ENCODE peak calls at places on chromosomes 1 and 21, in ten cellular contexts. K is PC-3, N is A673, W is psoas muscle, H is heart left ventricle, B is transverse colon, G is fibroblast of lung, Z is DND-41, J is sigmoid colon, L is stomach. S is an unnamed sample. For H3K27me3, the result is how much of the 10 kb centered on the place peaks cover.

GRCh38 chr1:230707732-230708630 is 5.9 kb downstream of the AGT start:
- DNase-seq in K (no peak), N (no peak), W (peak), H (no peak), B (no peak), G (no peak), Z (no peak), J (no peak), L (no peak), S (no peak)

GRCh38 chr1:231021540-231022031 is 18.5 kb downstream of the FAM89A start:
- DNase-seq in K (peak), N (no peak), W (no peak), H (no peak), B (no peak), G (no peak), Z (no peak), J (no peak), L (no peak), S (no peak)

GRCh38 chr1:154220970-154221814 is 437 bp downstream of the UBAP2L start:
- DNase-seq in K (peak), N (peak), W (peak), H (peak), B (peak), G (peak), Z (peak), J (peak), L (peak), S (peak)

GRCh38 chr1:225754940-225755635 is 22.5 kb upstream of the SRP9 start:
- DNase-seq in K (peak), N (no peak), W (no peak), H (peak), B (peak), G (peak), Z (no peak), J (no peak), L (peak), S (peak)

GRCh38 chr1:118113261-118113660 is 71.8 kb downstream of the SPAG17 start:
- DNase-seq in K (peak), N (no peak), W (no peak), H (no peak), B (no peak), G (peak), Z (no peak), J (no peak), L (no peak), S (no peak)

GRCh38 chr1:63318255-63319068 is 3.9 kb upstream of the FOXD3 start:
- DNase-seq in K (no peak), N (no peak), W (no peak), H (no peak), B (no peak), G (peak), Z (no peak), J (no peak), L (no peak), S (no peak)

GRCh38 chr1:110243146-110243545 is 33.0 kb downstream of the KCNC4 start:
- DNase-seq in K (no peak), N (no peak), W (no peak), H (no peak), B (no peak), G (no peak), Z (no peak), J (peak), L (no peak), S (no peak)

GRCh38 chr1:235835226-235835625 is 31.5 kb downstream of the LYST start:
- DNase-seq in K (no peak), N (no peak), W (peak), H (peak), B (peak), G (peak), Z (no peak), J (peak), L (peak), S (peak)

GRCh38 chr1:211579434-211580302 is 707 bp upstream of the SLC30A1 start:
- DNase-seq in K (peak), N (peak), W (no peak), H (no peak), B (peak), G (peak), Z (no peak), J (peak), L (peak), S (peak)

GRCh38 chr1:64340361-64340760 is 129.6 kb upstream of the CACHD1 start:
- DNase-seq in K (no peak), N (no peak), W (no peak), H (no peak), B (no peak), G (no peak), Z (no peak), J (no peak), L (no peak), S (no peak)

GRCh38 chr1:192544983-192545393 is 30.6 kb upstream of the RGS1 start:
- DNase-seq in K (peak), N (peak), W (no peak), H (no peak), B (no peak), G (peak), Z (peak), J (no peak), L (no peak), S (no peak)

GRCh38 chr21:37861561-37861960 is 54.7 kb downstream of the KCNJ6 start:
- DNase-seq in K (no peak), N (no peak), W (no peak), H (no peak), B (no peak), G (no peak), Z (no peak), J (no peak), L (no peak), S (no peak)

GRCh38 chr1:57908471-57908870 is 484.6 kb upstream of the DAB1 start:
- DNase-seq in K (no peak), N (no peak), W (no peak), H (no peak), B (no peak), G (no peak), Z (no peak), J (no peak), L (no peak), S (no peak)

GRCh38 chr1:44157903-44158302 is 16.5 kb upstream of the KLF18 start:
- DNase-seq in K (no peak), N (no peak), W (no peak), H (no peak), B (no peak), G (no peak), Z (no peak), J (no peak), L (no peak), S (no peak)

GRCh38 chr1:206590025-206590834 is 22.0 kb downstream of the EIF2D start:
- DNase-seq in K (peak), N (no peak), W (no peak), H (no peak), B (no peak), G (peak), Z (no peak), J (no peak), L (no peak), S (no peak)

GRCh38 chr1:61436491-61437120 is 288.3 kb downstream of the TM2D1 start:
- DNase-seq in K (no peak), N (no peak), W (no peak), H (no peak), B (no peak), G (no peak), Z (no peak), J (no peak), L (peak), S (no peak)

GRCh38 chr1:212002536-212002935 is 32.8 kb downstream of the INTS7 start:
- DNase-seq in K (no peak), N (peak), W (no peak), H (no peak), B (no peak), G (no peak), Z (no peak), J (no peak), L (no peak), S (no peak)

GRCh38 chr1:8987881-8988617 is 38.2 kb downstream of the SLC2A7 start:
- DNase-seq in K (peak), N (peak), W (peak), H (peak), B (peak), G (peak), Z (peak), J (peak), L (peak), S (no peak)

GRCh38 chr1:201750934-201751333 is 78.0 kb upstream of the IPO9 start:
- DNase-seq in K (no peak), N (no peak), W (no peak), H (no peak), B (no peak), G (peak), Z (no peak), J (no peak), L (no peak), S (no peak)

GRCh38 chr1:5423109-5423508 is 569.1 kb downstream of the NPHP4 start:
- DNase-seq in K (no peak), N (peak), W (no peak), H (no peak), B (no peak), G (no peak), Z (peak), J (no peak), L (no peak), S (no peak)

GRCh38 chr1:104718752-104719151 is 969.1 kb downstream of the AMY1C start:
- DNase-seq in K (no peak), N (no peak), W (no peak), H (no peak), B (no peak), G (no peak), Z (no peak), J (no peak), L (no peak), S (no peak)

GRCh38 chr21:18840239-18840638 is 436.7 kb upstream of the TMPRSS15 start:
- DNase-seq in K (peak), N (peak), W (no peak), H (no peak), B (no peak), G (peak), Z (no peak), J (no peak), L (no peak), S (no peak)

GRCh38 chr1:111283838-111284237 is 6.8 kb upstream of the CHIA start:
- DNase-seq in K (no peak), N (no peak), W (no peak), H (no peak), B (no peak), G (no peak), Z (no peak), J (no peak), L (no peak), S (no peak)

GRCh38 chr1:23422955-23423354 is 1.6 kb downstream of the TCEA3 start:
- DNase-seq in K (no peak), N (no peak), W (no peak), H (no peak), B (peak), G (no peak), Z (no peak), J (no peak), L (no peak), S (no peak)

GRCh38 chr21:27346041-27346448 is 379.2 kb upstream of the ADAMTS5 start:
- DNase-seq in K (peak), N (no peak), W (no peak), H (no peak), B (no peak), G (peak), Z (no peak), J (no peak), L (no peak), S (no peak)

GRCh38 chr1:223872308-223872878 is 26.6 kb upstream of the TP53BP2 start:
- DNase-seq in K (no peak), N (no peak), W (no peak), H (no peak), B (no peak), G (peak), Z (no peak), J (no peak), L (no peak), S (no peak)

GRCh38 chr1:226064816-226065248 is 2.3 kb downstream of the H3-3A start:
- DNase-seq in K (peak), N (peak), W (no peak), H (peak), B (peak), G (peak), Z (peak), J (no peak), L (peak), S (no peak)

GRCh38 chr1:167065481-167065880 is 24.7 kb downstream of the GPA33 start:
- DNase-seq in K (no peak), N (no peak), W (no peak), H (no peak), B (peak), G (no peak), Z (no peak), J (no peak), L (no peak), S (no peak)

GRCh38 chr1:70738576-70738975 is 309.0 kb downstream of the PTGER3 start:
- DNase-seq in K (no peak), N (peak), W (no peak), H (no peak), B (no peak), G (no peak), Z (no peak), J (no peak), L (no peak), S (no peak)

GRCh38 chr1:244969355-244970235 is 105.3 kb upstream of the HNRNPU start:
- DNase-seq in K (peak), N (peak), W (peak), H (peak), B (peak), G (peak), Z (peak), J (peak), L (peak), S (peak)

GRCh38 chr1:248850124-248850523 is 8.8 kb downstream of the ZNF692 start:
- DNase-seq in K (no peak), N (no peak), W (no peak), H (no peak), B (no peak), G (no peak), Z (no peak), J (no peak), L (no peak), S (peak)

GRCh38 chr1:156926175-156926574 is 5.7 kb downstream of the LRRC71 start:
- DNase-seq in K (peak), N (peak), W (peak), H (no peak), B (peak), G (peak), Z (peak), J (no peak), L (peak), S (no peak)

GRCh38 chr1:156930483-156930882 is 10.1 kb downstream of the LRRC71 start:
- DNase-seq in K (no peak), N (no peak), W (no peak), H (no peak), B (no peak), G (no peak), Z (no peak), J (peak), L (no peak), S (peak)

GRCh38 chr1:156927215-156928042 is 7.0 kb downstream of the LRRC71 start:
- DNase-seq in K (peak), N (peak), W (peak), H (peak), B (peak), G (peak), Z (peak), J (peak), L (peak), S (peak)

GRCh38 chr1:156929596-156930238 is 9.3 kb downstream of the LRRC71 start:
- DNase-seq in K (no peak), N (no peak), W (peak), H (no peak), B (no peak), G (no peak), Z (no peak), J (peak), L (no peak), S (peak)

GRCh38 chr1:156928043-156928602 is 7.7 kb downstream of the LRRC71 start:
- DNase-seq in K (no peak), N (no peak), W (no peak), H (no peak), B (no peak), G (no peak), Z (no peak), J (no peak), L (no peak), S (no peak)
- TF ChIP-seq CTCF in K (no peak), N (peak), W (no peak), H (no peak), B (no peak), G (peak), Z (no peak), J (no peak), L (no peak), S (no peak)

DNA sequence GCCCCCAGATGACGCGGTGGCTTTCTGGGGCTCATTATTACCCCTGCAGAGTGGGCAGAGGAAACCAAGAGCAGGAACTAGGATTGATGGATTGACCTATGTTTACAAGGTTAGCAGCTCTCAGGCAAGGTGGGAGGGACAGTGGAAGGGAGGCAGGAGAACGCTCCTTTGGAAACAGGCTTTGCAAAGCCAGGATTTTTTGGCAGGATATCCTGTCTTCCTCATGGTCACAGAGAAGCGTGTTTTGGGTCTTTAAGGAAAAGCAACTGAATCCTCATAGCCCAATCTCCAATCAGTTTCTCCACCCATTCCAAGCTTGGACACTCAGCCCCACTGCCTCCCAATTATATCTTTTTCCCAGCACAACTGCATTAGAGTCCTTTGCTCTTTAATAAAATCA is 105.6 kb upstream of the SOD1 start:
- DNase-seq in K (no peak), N (no peak), W (no peak), H (no peak), B (no peak), G (no peak), Z (no peak), J (no peak), L (no peak), S (no peak)
- H3K27me3 ChIP-seq in K (under half), N (under half), W (under half), H (under half), B (under half), G (under half), Z (under half), J (under half), L (under half), S (under half)

GRCh38 chr1:37570528-37571334 is 14.0 kb downstream of the DNALI1 start:
- DNase-seq in K (no peak), N (no peak), W (no peak), H (no peak), B (no peak), G (no peak), Z (no peak), J (no peak), L (no peak), S (no peak)
- TF ChIP-seq CTCF in K (no peak), N (no peak), W (no peak), H (no peak), B (no peak), G (no peak), Z (no peak), J (no peak), L (no peak), S (no peak)

GRCh38 chr1:38567401-38567800 is 292.2 kb downstream of the RRAGC start:
- DNase-seq in K (no peak), N (no peak), W (no peak), H (no peak), B (no peak), G (no peak), Z (no peak), J (no peak), L (no peak), S (no peak)
- H3K27me3 ChIP-seq in K (half or more), N (under half), W (under half), H (under half), B (under half), G (under half), Z (under half), J (under half), L (under half), S (under half)

GRCh38 chr1:234581063-234581714 is 28.8 kb downstream of the IRF2BP2 start:
- DNase-seq in K (no peak), N (no peak), W (no peak), H (no peak), B (no peak), G (no peak), Z (no peak), J (no peak), L (no peak), S (no peak)

GRCh38 chr1:234578087-234578486 is 31.9 kb downstream of the IRF2BP2 start:
- DNase-seq in K (no peak), N (no peak), W (no peak), H (no peak), B (no peak), G (no peak), Z (no peak), J (no peak), L (no peak), S (no peak)

GRCh38 chr1:234578735-234579134 is 31.2 kb downstream of the IRF2BP2 start:
- DNase-seq in K (no peak), N (no peak), W (no peak), H (no peak), B (no peak), G (no peak), Z (no peak), J (no peak), L (no peak), S (no peak)

GRCh38 chr1:234582186-234582585 is 27.8 kb downstream of the IRF2BP2 start:
- DNase-seq in K (no peak), N (no peak), W (no peak), H (no peak), B (no peak), G (no peak), Z (no peak), J (no peak), L (no peak), S (no peak)

DNA sequence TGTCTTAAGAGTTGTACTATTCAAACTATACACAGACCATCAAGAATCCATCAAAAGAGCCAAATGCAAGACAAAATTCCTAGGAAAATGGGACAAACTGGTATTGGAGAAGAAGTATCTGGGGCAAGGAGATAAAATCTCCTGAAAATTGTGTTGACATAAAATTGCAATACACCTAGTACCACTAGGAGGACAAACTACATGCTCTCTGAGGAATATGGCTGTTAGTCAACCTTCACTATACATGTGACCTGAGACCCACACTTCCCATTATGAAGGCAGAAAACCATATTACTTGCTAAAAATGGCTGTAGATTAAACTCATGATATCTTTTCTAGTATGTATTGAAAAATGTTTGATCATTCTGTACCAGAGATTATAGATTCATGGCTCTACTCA is 30.0 kb downstream of the IRF2BP2 start:
- DNase-seq in K (peak), N (no peak), W (no peak), H (no peak), B (no peak), G (no peak), Z (no peak), J (no peak), L (no peak), S (no peak)
- TF ChIP-seq CTCF in K (peak), N (no peak), W (peak), H (no peak), B (no peak), G (no peak), Z (peak), J (peak), L (no peak), S (no peak)

DNA sequence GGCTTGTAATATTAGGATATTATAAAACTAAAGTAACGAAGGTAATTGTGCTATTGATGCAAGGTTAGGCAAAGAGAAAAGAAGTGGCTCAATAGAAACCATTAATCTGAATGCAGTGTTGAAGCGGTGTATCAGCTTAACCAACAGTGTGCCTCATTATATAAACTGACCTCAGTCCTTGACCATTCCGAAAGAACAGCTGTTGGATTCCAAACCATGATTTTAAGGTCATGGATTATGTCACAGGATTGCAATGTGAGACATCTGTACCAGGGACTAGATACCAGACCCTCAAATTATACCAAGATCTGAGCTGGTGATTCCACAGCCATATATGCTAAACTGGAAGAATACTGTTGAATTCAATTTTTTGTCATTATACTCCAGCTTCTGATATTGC is 134.2 kb upstream of the HP1BP3 start:
- DNase-seq in K (no peak), N (no peak), W (no peak), H (no peak), B (no peak), G (peak), Z (no peak), J (no peak), L (no peak), S (no peak)
- H3K27me3 ChIP-seq in K (under half), N (under half), W (under half), H (under half), B (under half), G (under half), Z (under half), J (under half), L (under half), S (under half)

GRCh38 chr1:30232288-30232899 is 491.0 kb downstream of the MATN1 start:
- DNase-seq in K (peak), N (no peak), W (no peak), H (no peak), B (no peak), G (no peak), Z (no peak), J (no peak), L (no peak), S (no peak)
- TF ChIP-seq CTCF in K (peak), N (peak), W (peak), H (peak), B (peak), G (no peak), Z (peak), J (no peak), L (peak), S (peak)

S was measured in pancreas.